ENCODE peak calls at places on chromosomes 6 and 20, in ten cellular contexts. One of them, this sample, is unnamed.

GRCh38 chr6:2264932-2265331 is 19.5 kb upstream of the GMDS start:
- DNase-seq in GM23338: no peak
- DNase-seq in ovary: no peak
- DNase-seq in uterus: no peak
- DNase-seq in stomach: no peak
- DNase-seq in neural progenitor cell: no peak
- DNase-seq in substantia nigra: no peak
- DNase-seq in tibial nerve: no peak
- DNase-seq in psoas muscle: no peak
- DNase-seq in coronary artery: no peak
- DNase-seq in this sample: no peak

GRCh38 chr6:39347906-39348585 is 25.5 kb upstream of the KCNK16 start:
- DNase-seq in GM23338: peak
- DNase-seq in ovary: peak
- DNase-seq in uterus: peak
- DNase-seq in stomach: peak
- DNase-seq in neural progenitor cell: peak
- DNase-seq in substantia nigra: peak
- DNase-seq in tibial nerve: peak
- DNase-seq in psoas muscle: peak
- DNase-seq in coronary artery: no peak
- DNase-seq in this sample: no peak

GRCh38 chr6:111809264-111809663 is 64.0 kb downstream of the FYN start:
- DNase-seq in GM23338: no peak
- DNase-seq in ovary: no peak
- DNase-seq in uterus: no peak
- DNase-seq in stomach: no peak
- DNase-seq in neural progenitor cell: no peak
- DNase-seq in substantia nigra: no peak
- DNase-seq in tibial nerve: no peak
- DNase-seq in psoas muscle: no peak
- DNase-seq in coronary artery: no peak
- DNase-seq in this sample: no peak

GRCh38 chr20:717817-718216 is 42.2 kb upstream of the SCRT2 start:
- DNase-seq in GM23338: no peak
- DNase-seq in ovary: no peak
- DNase-seq in uterus: no peak
- DNase-seq in stomach: no peak
- DNase-seq in neural progenitor cell: no peak
- DNase-seq in substantia nigra: no peak
- DNase-seq in tibial nerve: no peak
- DNase-seq in psoas muscle: no peak
- DNase-seq in coronary artery: no peak
- DNase-seq in this sample: no peak

GRCh38 chr6:44002591-44003344 is 124.5 kb downstream of the MRPL14 start:
- DNase-seq in GM23338: peak
- DNase-seq in ovary: peak
- DNase-seq in uterus: peak
- DNase-seq in stomach: peak
- DNase-seq in neural progenitor cell: peak
- DNase-seq in substantia nigra: peak
- DNase-seq in tibial nerve: no peak
- DNase-seq in psoas muscle: peak
- DNase-seq in coronary artery: no peak
- DNase-seq in this sample: peak

GRCh38 chr6:169931223-169931760 is 179.9 kb downstream of the ERMARD start:
- DNase-seq in GM23338: no peak
- DNase-seq in ovary: no peak
- DNase-seq in uterus: no peak
- DNase-seq in stomach: no peak
- DNase-seq in neural progenitor cell: no peak
- DNase-seq in substantia nigra: no peak
- DNase-seq in tibial nerve: no peak
- DNase-seq in psoas muscle: no peak
- DNase-seq in coronary artery: no peak
- DNase-seq in this sample: no peak

GRCh38 chr6:125781307-125781868 is 9.4 kb upstream of the NCOA7 start:
- DNase-seq in GM23338: peak
- DNase-seq in ovary: no peak
- DNase-seq in uterus: no peak
- DNase-seq in stomach: peak
- DNase-seq in neural progenitor cell: no peak
- DNase-seq in substantia nigra: no peak
- DNase-seq in tibial nerve: no peak
- DNase-seq in psoas muscle: no peak
- DNase-seq in coronary artery: no peak
- DNase-seq in this sample: no peak

GRCh38 chr6:25053875-25054371 is 118.2 kb upstream of the RIPOR2 start:
- DNase-seq in GM23338: no peak
- DNase-seq in ovary: no peak
- DNase-seq in uterus: peak
- DNase-seq in stomach: no peak
- DNase-seq in neural progenitor cell: no peak
- DNase-seq in substantia nigra: no peak
- DNase-seq in tibial nerve: peak
- DNase-seq in psoas muscle: no peak
- DNase-seq in coronary artery: no peak
- DNase-seq in this sample: no peak

GRCh38 chr6:45450801-45451200 is 73.1 kb upstream of the SUPT3H start:
- DNase-seq in GM23338: no peak
- DNase-seq in ovary: no peak
- DNase-seq in uterus: no peak
- DNase-seq in stomach: no peak
- DNase-seq in neural progenitor cell: no peak
- DNase-seq in substantia nigra: no peak
- DNase-seq in tibial nerve: no peak
- DNase-seq in psoas muscle: no peak
- DNase-seq in coronary artery: no peak
- DNase-seq in this sample: no peak

GRCh38 chr6:122428781-122429180 is 29.3 kb downstream of the HSF2 start:
- DNase-seq in GM23338: no peak
- DNase-seq in ovary: no peak
- DNase-seq in uterus: no peak
- DNase-seq in stomach: no peak
- DNase-seq in neural progenitor cell: no peak
- DNase-seq in substantia nigra: no peak
- DNase-seq in tibial nerve: no peak
- DNase-seq in psoas muscle: no peak
- DNase-seq in coronary artery: no peak
- DNase-seq in this sample: no peak

GRCh38 chr6:76876922-76877553 is 586.3 kb downstream of the HTR1B start:
- DNase-seq in GM23338: peak
- DNase-seq in ovary: peak
- DNase-seq in uterus: no peak
- DNase-seq in stomach: peak
- DNase-seq in neural progenitor cell: peak
- DNase-seq in substantia nigra: no peak
- DNase-seq in tibial nerve: no peak
- DNase-seq in psoas muscle: no peak
- DNase-seq in coronary artery: no peak
- DNase-seq in this sample: no peak

GRCh38 chr6:117167520-117168271 is 97.7 kb upstream of the VGLL2 start:
- DNase-seq in GM23338: peak
- DNase-seq in ovary: no peak
- DNase-seq in uterus: no peak
- DNase-seq in stomach: no peak
- DNase-seq in neural progenitor cell: peak
- DNase-seq in substantia nigra: no peak
- DNase-seq in tibial nerve: no peak
- DNase-seq in psoas muscle: peak
- DNase-seq in coronary artery: no peak
- DNase-seq in this sample: no peak
- H3K27ac ChIP-seq in GM23338: no peak
- H3K27ac ChIP-seq in ovary: no peak
- H3K27ac ChIP-seq in uterus: no peak
- H3K27ac ChIP-seq in stomach: no peak
- H3K27ac ChIP-seq in neural progenitor cell: no peak
- H3K27ac ChIP-seq in substantia nigra: no peak
- H3K27ac ChIP-seq in tibial nerve: no peak
- H3K27ac ChIP-seq in psoas muscle: peak
- H3K27ac ChIP-seq in coronary artery: no peak
- H3K27ac ChIP-seq in this sample: no peak

GRCh38 chr6:149305372-149305771 is 12.1 kb upstream of the TAB2 start:
- DNase-seq in GM23338: no peak
- DNase-seq in ovary: no peak
- DNase-seq in uterus: no peak
- DNase-seq in stomach: no peak
- DNase-seq in neural progenitor cell: no peak
- DNase-seq in substantia nigra: no peak
- DNase-seq in tibial nerve: no peak
- DNase-seq in psoas muscle: no peak
- DNase-seq in coronary artery: no peak
- DNase-seq in this sample: no peak

GRCh38 chr6:149302723-149303122 is 14.8 kb upstream of the TAB2 start:
- DNase-seq in GM23338: no peak
- DNase-seq in ovary: no peak
- DNase-seq in uterus: no peak
- DNase-seq in stomach: no peak
- DNase-seq in neural progenitor cell: no peak
- DNase-seq in substantia nigra: no peak
- DNase-seq in tibial nerve: no peak
- DNase-seq in psoas muscle: no peak
- DNase-seq in coronary artery: no peak
- DNase-seq in this sample: no peak

GRCh38 chr6:149306967-149307366 is 10.5 kb upstream of the TAB2 start:
- DNase-seq in GM23338: no peak
- DNase-seq in ovary: no peak
- DNase-seq in uterus: no peak
- DNase-seq in stomach: no peak
- DNase-seq in neural progenitor cell: no peak
- DNase-seq in substantia nigra: no peak
- DNase-seq in tibial nerve: no peak
- DNase-seq in psoas muscle: no peak
- DNase-seq in coronary artery: no peak
- DNase-seq in this sample: no peak

GRCh38 chr6:149300563-149300962 is 16.9 kb upstream of the TAB2 start:
- DNase-seq in GM23338: no peak
- DNase-seq in ovary: no peak
- DNase-seq in uterus: no peak
- DNase-seq in stomach: no peak
- DNase-seq in neural progenitor cell: no peak
- DNase-seq in substantia nigra: no peak
- DNase-seq in tibial nerve: no peak
- DNase-seq in psoas muscle: no peak
- DNase-seq in coronary artery: no peak
- DNase-seq in this sample: no peak

DNA sequence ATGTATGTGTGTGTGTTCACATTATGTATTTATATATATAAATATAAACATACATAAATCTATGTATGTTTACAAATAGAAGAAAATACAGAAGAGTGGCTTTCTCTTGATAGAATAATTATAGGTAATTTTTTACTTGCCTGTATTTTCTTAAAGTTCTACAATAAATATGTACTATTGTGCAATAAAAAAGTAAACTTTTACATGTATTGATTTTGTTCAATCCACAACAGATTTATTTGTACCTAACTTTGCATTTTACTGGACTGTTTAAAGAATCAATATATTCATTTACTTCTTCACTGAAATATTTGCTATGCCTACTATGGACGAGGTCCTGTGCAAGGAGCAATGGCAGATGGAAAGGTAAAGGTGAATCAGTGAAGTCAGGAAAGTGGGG is 14.0 kb upstream of the TAB2 start:
- DNase-seq in GM23338: no peak
- DNase-seq in ovary: no peak
- DNase-seq in uterus: no peak
- DNase-seq in stomach: no peak
- DNase-seq in neural progenitor cell: no peak
- DNase-seq in substantia nigra: no peak
- DNase-seq in tibial nerve: no peak
- DNase-seq in psoas muscle: no peak
- DNase-seq in coronary artery: no peak
- DNase-seq in this sample: no peak
- H3K27ac ChIP-seq in GM23338: no peak
- H3K27ac ChIP-seq in ovary: no peak
- H3K27ac ChIP-seq in uterus: no peak
- H3K27ac ChIP-seq in stomach: no peak
- H3K27ac ChIP-seq in neural progenitor cell: no peak
- H3K27ac ChIP-seq in substantia nigra: no peak
- H3K27ac ChIP-seq in tibial nerve: no peak
- H3K27ac ChIP-seq in psoas muscle: no peak
- H3K27ac ChIP-seq in coronary artery: no peak
- H3K27ac ChIP-seq in this sample: no peak

DNA sequence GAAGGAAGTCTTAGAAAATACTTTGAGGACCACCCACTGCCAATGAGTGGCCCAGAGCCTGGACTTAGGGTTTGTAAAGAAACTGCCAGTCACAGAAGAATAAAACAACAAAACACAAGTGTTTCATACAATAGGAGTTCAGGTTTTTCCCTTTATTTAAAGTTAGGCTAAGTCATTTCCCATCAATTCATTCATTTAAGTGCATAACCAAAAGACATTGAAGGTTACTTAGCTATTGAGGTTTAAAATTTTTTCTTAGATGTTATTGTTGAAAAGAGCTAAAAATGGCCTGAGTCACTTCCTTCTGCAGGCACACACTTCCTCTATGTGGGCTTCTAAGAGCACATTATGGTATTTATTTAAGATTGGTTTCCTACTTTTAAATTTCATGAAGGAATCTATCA is 54.2 kb downstream of the ARMC2 start:
- DNase-seq in GM23338: no peak
- DNase-seq in ovary: no peak
- DNase-seq in uterus: no peak
- DNase-seq in stomach: no peak
- DNase-seq in neural progenitor cell: peak
- DNase-seq in substantia nigra: no peak
- DNase-seq in tibial nerve: no peak
- DNase-seq in psoas muscle: no peak
- DNase-seq in coronary artery: no peak
- DNase-seq in this sample: no peak
- H3K27ac ChIP-seq in GM23338: no peak
- H3K27ac ChIP-seq in ovary: no peak
- H3K27ac ChIP-seq in uterus: peak
- H3K27ac ChIP-seq in stomach: peak
- H3K27ac ChIP-seq in neural progenitor cell: no peak
- H3K27ac ChIP-seq in substantia nigra: no peak
- H3K27ac ChIP-seq in tibial nerve: no peak
- H3K27ac ChIP-seq in psoas muscle: no peak
- H3K27ac ChIP-seq in coronary artery: peak
- H3K27ac ChIP-seq in this sample: peak

DNA sequence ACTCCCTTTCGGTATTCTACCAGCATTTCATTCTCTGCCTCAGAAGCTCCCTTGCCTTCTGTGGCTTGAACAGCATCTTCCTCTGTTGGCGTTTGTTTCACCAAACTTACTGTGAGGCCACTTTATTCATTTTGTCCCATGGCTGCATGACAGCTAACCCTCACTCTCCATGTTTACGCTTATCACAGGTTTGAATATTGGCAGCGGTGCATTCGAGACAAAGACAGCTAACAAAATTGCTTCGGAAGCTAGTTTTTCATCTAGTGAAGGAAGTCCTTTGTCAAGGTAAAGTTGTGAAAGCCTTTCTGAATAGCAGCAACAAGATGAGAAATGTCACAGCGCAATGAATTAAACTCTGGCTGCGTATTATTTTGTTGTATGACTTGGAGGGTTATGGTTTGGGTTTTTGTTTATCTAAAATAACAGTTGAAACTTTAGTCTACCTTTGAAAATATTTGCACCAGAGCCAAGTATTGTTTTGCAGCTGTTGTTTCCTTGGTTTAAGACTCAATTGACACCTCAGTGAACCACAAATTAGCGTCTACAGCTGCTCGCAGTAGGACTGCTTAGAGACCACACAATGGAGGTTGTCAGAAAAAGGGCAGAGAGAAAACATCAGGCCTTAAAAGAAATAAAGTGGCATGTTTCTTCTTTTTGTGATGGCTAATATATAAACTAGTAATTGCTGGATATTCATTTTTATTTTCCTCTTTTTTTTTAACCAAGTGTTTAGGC is 70.4 kb upstream of the XRN2 start:
- DNase-seq in GM23338: no peak
- DNase-seq in ovary: no peak
- DNase-seq in uterus: no peak
- DNase-seq in stomach: no peak
- DNase-seq in neural progenitor cell: peak
- DNase-seq in substantia nigra: no peak
- DNase-seq in tibial nerve: no peak
- DNase-seq in psoas muscle: no peak
- DNase-seq in coronary artery: no peak
- DNase-seq in this sample: no peak
- H3K27ac ChIP-seq in GM23338: no peak
- H3K27ac ChIP-seq in ovary: no peak
- H3K27ac ChIP-seq in uterus: no peak
- H3K27ac ChIP-seq in stomach: no peak
- H3K27ac ChIP-seq in neural progenitor cell: peak
- H3K27ac ChIP-seq in substantia nigra: peak
- H3K27ac ChIP-seq in tibial nerve: no peak
- H3K27ac ChIP-seq in psoas muscle: no peak
- H3K27ac ChIP-seq in coronary artery: no peak
- H3K27ac ChIP-seq in this sample: no peak

This sample was measured in left lung.